ENCODE peak calls at places on chromosome 11, in six cellular contexts. V is HepG2, T is H1, E is GM12878, Q is HL-60, N is SK-N-SH. J is an unnamed sample.

GRCh38 chr11:45590743-45591142 is 74.7 kb downstream of the CHST1 start:
- DNase-seq in V (no peak), T (no peak), E (no peak), Q (no peak), N (peak; percentile 53), J (no peak)

GRCh38 chr11:92050305-92050704 is 174.3 kb upstream of the FAT3 start:
- DNase-seq in V (no peak), T (no peak), E (no peak), Q (no peak), N (no peak), J (no peak)

GRCh38 chr11:23205156-23205871 is 345.0 kb upstream of the CCDC179 start:
- DNase-seq in V (no peak), T (no peak), E (no peak), Q (no peak), N (no peak), J (no peak)

GRCh38 chr11:23932485-23932898 is 564.4 kb upstream of the LUZP2 start:
- DNase-seq in V (no peak), T (no peak), E (no peak), Q (no peak), N (no peak), J (no peak)

GRCh38 chr11:93845181-93846092 is 5.0 kb downstream of the VSTM5 start:
- DNase-seq in V (no peak), T (no peak), E (no peak), Q (no peak), N (peak; percentile 31), J (no peak)

GRCh38 chr11:65121447-65121864 is 478 bp downstream of the FAU start:
- DNase-seq in V (no peak), T (no peak), E (no peak), Q (no peak), N (no peak), J (peak; percentile 52)

GRCh38 chr11:8744423-8744822 is 61.8 kb downstream of the RPL27A start:
- DNase-seq in V (no peak), T (no peak), E (no peak), Q (no peak), N (no peak), J (no peak)

GRCh38 chr11:30774451-30774850 is 188.3 kb upstream of the MPPED2 start:
- DNase-seq in V (no peak), T (no peak), E (no peak), Q (no peak), N (no peak), J (no peak)

GRCh38 chr11:34564406-34564805 is 50.8 kb upstream of the ELF5 start:
- DNase-seq in V (no peak), T (peak; percentile 13), E (no peak), Q (no peak), N (no peak), J (no peak)

GRCh38 chr11:127055240-127055639 is 54.7 kb upstream of the KIRREL3 start:
- DNase-seq in V (no peak), T (no peak), E (no peak), Q (no peak), N (no peak), J (no peak)

GRCh38 chr11:105100206-105100605 is 39.4 kb downstream of the CARD18 start:
- DNase-seq in V (no peak), T (no peak), E (no peak), Q (no peak), N (no peak), J (no peak)

GRCh38 chr11:118609380-118610219 is 2.2 kb downstream of the PHLDB1 start:
- DNase-seq in V (no peak), T (no peak), E (no peak), Q (no peak), N (no peak), J (no peak)

GRCh38 chr11:45648931-45649330 is 16.5 kb downstream of the CHST1 start:
- DNase-seq in V (no peak), T (no peak), E (no peak), Q (no peak), N (no peak), J (no peak)

GRCh38 chr11:85663080-85663729 is 1.7 kb downstream of the CREBZF start:
- DNase-seq in V (no peak), T (no peak), E (no peak), Q (no peak), N (no peak), J (no peak)

GRCh38 chr11:47800759-47801158 is 33.6 kb upstream of the FNBP4 start:
- DNase-seq in V (no peak), T (no peak), E (no peak), Q (no peak), N (no peak), J (no peak)

GRCh38 chr11:112886707-112887370 is 74.4 kb upstream of the NCAM1 start:
- DNase-seq in V (no peak), T (no peak), E (no peak), Q (no peak), N (no peak), J (no peak)

GRCh38 chr11:119590651-119591308 is 138.2 kb downstream of the NECTIN1 start:
- DNase-seq in V (no peak), T (no peak), E (no peak), Q (no peak), N (no peak), J (peak; percentile 24)

GRCh38 chr11:122741613-122742012 is 86.1 kb downstream of the UBASH3B start:
- DNase-seq in V (no peak), T (no peak), E (no peak), Q (peak; percentile 32), N (no peak), J (no peak)

GRCh38 chr11:3949132-3949531 is 93.7 kb downstream of the STIM1 start:
- DNase-seq in V (no peak), T (no peak), E (peak; percentile 50), Q (no peak), N (no peak), J (no peak)

GRCh38 chr11:43833657-43834073 is 47.0 kb upstream of the ALKBH3 start:
- DNase-seq in V (peak; percentile 33), T (no peak), E (no peak), Q (no peak), N (peak; percentile 35), J (no peak)

GRCh38 chr11:111308140-111308539 is 9.8 kb downstream of the POU2AF3 start:
- DNase-seq in V (peak; percentile 78), T (no peak), E (no peak), Q (no peak), N (no peak), J (no peak)

GRCh38 chr11:16372355-16372754 is 16.0 kb upstream of the SOX6 start:
- DNase-seq in V (no peak), T (no peak), E (no peak), Q (no peak), N (no peak), J (peak; percentile 69)

GRCh38 chr11:94938399-94939055 is 34.8 kb downstream of the CWC15 start:
- DNase-seq in V (no peak), T (no peak), E (no peak), Q (no peak), N (peak; percentile 24), J (no peak)

GRCh38 chr11:90235536-90235935 is 12.7 kb upstream of the CHORDC1 start:
- DNase-seq in V (no peak), T (no peak), E (no peak), Q (no peak), N (no peak), J (no peak)

GRCh38 chr11:115611343-115611742 is 107.1 kb upstream of the CADM1 start:
- DNase-seq in V (no peak), T (no peak), E (no peak), Q (no peak), N (no peak), J (no peak)

GRCh38 chr11:79482800-79483199 is 42.0 kb upstream of the TENM4 start:
- DNase-seq in V (no peak), T (no peak), E (peak; percentile 72), Q (peak; percentile 18), N (no peak), J (no peak)

GRCh38 chr11:14308114-14308896 is 50.7 kb downstream of the RRAS2 start:
- DNase-seq in V (peak; percentile 50), T (no peak), E (no peak), Q (no peak), N (peak; percentile 32), J (peak; percentile 51)

GRCh38 chr11:62671604-62672528 is at the start of the genes LBHD1 and UQCC3:
- DNase-seq in V (peak; percentile 79), T (peak; percentile 34), E (no peak), Q (peak; percentile 95), N (peak; percentile 88), J (peak; percentile 85)
- TF ChIP-seq GABPA in V (peak; percentile 88), T (no peak), E (peak; percentile 64), Q (peak; percentile 37), N (peak; percentile 72), J (peak; percentile 88)

DNA sequence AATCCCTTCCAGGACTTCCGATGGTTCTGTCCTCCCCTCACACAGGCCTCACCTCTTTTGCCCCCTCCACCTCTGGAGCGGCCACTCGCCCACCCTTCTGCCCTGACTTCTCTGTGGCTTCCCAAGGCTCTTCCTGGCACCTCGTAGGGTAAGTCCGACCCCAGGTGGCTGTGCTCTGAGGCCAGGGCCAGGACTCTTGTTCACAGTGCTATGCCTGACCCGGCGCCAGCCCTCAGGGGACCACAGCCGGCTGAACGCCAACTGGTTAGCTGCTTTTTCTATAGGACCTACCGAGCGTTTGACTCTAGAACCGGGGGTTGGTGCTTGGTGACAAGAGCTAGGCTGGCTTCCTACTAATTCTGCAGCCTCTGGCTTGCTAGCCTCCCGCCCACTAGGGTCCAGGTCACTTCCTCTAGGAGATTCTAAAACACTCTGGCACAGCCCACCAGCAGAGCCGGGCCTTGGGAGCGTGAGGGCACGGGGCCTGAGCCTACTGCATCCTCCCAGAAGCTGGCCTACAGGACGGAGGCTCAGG is 28.4 kb upstream of the KCNQ1OT1 start:
- DNase-seq in V (peak; percentile 40), T (no peak), E (no peak), Q (no peak), N (no peak), J (no peak)
- TF ChIP-seq GABPA in V (no peak), T (no peak), E (no peak), Q (no peak), N (no peak), J (no peak)

DNA sequence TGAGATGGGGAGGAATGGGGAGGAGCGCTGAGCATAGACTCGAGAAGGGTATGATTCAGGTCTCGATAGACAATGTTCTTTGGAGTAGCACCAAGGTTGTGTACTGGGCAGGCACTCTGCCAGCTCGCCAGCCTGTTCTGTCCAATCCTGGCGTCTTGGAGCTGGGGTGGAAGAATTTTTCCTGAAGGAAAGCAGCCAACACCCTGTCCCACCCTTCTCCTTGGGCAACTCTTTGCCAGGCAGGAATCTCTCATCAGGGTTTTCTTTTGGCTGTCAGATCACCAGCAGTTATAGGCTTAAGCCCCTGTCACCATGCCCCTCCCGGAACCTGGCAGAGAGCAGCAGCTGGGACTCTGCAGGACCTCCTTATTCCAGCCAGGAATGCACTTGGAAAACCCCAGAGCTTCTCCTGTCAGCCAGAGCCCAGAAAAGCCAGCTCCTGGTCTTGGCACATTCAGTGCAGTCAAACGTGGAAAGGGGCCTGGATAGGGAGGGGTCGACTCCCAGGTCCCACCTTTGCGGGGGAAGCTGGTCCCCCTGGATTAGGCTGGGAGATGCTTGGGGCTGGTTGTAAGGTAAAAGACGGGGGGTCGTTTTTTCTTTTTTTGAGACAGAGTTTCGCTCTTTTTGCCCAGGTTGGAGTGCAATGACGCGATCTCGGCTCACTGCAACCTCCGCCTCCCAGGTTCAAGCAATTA is 14.4 kb upstream of the SPTBN2 start:
- DNase-seq in V (no peak), T (no peak), E (no peak), Q (no peak), N (no peak), J (no peak)
- TF ChIP-seq GABPA in V (no peak), T (no peak), E (no peak), Q (no peak), N (no peak), J (no peak)

GRCh38 chr11:108788565-108789199 is 123.8 kb downstream of the DDX10 start:
- DNase-seq in V (peak; percentile 25), T (no peak), E (no peak), Q (no peak), N (no peak), J (no peak)
- TF ChIP-seq GABPA in V (no peak), T (no peak), E (no peak), Q (no peak), N (no peak), J (no peak)

GRCh38 chr11:68796779-68797178 is 44.9 kb downstream of the CPT1A start:
- DNase-seq in V (no peak), T (no peak), E (no peak), Q (no peak), N (no peak), J (no peak)
- TF ChIP-seq GABPA in V (no peak), T (no peak), E (no peak), Q (no peak), N (no peak), J (no peak)